ENCODE peak calls at places on chromosomes 6 and 20, in six cellular contexts. K, J, C, Q, H and F are unnamed samples.

GRCh38 chr6:144334150-144334708 is 49.1 kb downstream of the UTRN start:
- ATAC-seq in K (no peak), J (peak; percentile 29), C (peak; percentile 76), Q (no peak), H (peak; percentile 34), F (peak; percentile 32)

GRCh38 chr6:73388433-73388799 is 6.2 kb upstream of the DDX43 start:
- ATAC-seq in K (peak; percentile 74), J (peak; percentile 34), C (peak; percentile 49), Q (peak; percentile 49), H (peak; percentile 16), F (no peak)

GRCh38 chr6:112986270-112986669 is 639.1 kb downstream of the RFPL4B start:
- ATAC-seq in K (no peak), J (no peak), C (no peak), Q (no peak), H (no peak), F (no peak)

GRCh38 chr6:168384045-168385038 is 56.6 kb upstream of the SMOC2 start:
- ATAC-seq in K (no peak), J (peak; percentile 71), C (no peak), Q (no peak), H (no peak), F (no peak)

GRCh38 chr6:140285471-140285870 is 911.0 kb upstream of the CITED2 start:
- ATAC-seq in K (no peak), J (no peak), C (no peak), Q (no peak), H (no peak), F (no peak)

GRCh38 chr20:36720510-36720909 is 25.4 kb downstream of the NDRG3 start:
- ATAC-seq in K (no peak), J (no peak), C (no peak), Q (no peak), H (no peak), F (no peak)

GRCh38 chr6:116764961-116765841 is at the start of gene FAM162B:
- ATAC-seq in K (peak; percentile 68), J (peak; percentile 76), C (no peak), Q (peak; percentile 94), H (no peak), F (peak; percentile 67)

GRCh38 chr20:47620808-47621805 is 119.4 kb downstream of the NCOA3 start:
- ATAC-seq in K (peak; percentile 39), J (no peak), C (peak; percentile 79), Q (peak; percentile 33), H (peak; percentile 73), F (no peak)

GRCh38 chr6:47160702-47161101 is 118.6 kb upstream of the ADGRF1 start:
- ATAC-seq in K (no peak), J (peak; percentile 30), C (no peak), Q (no peak), H (no peak), F (no peak)

GRCh38 chr6:154974485-154975149 is 20.5 kb upstream of the TIAM2 start:
- ATAC-seq in K (no peak), J (no peak), C (no peak), Q (no peak), H (no peak), F (no peak)

GRCh38 chr20:15111654-15112053 is 774.2 kb upstream of the FLRT3 start:
- ATAC-seq in K (no peak), J (no peak), C (no peak), Q (no peak), H (no peak), F (no peak)

GRCh38 chr6:31386099-31386498 is 17.3 kb upstream of the MICA start:
- ATAC-seq in K (no peak), J (no peak), C (no peak), Q (no peak), H (no peak), F (no peak)

GRCh38 chr6:135147637-135148592 is 33.2 kb upstream of the MYB start:
- ATAC-seq in K (no peak), J (no peak), C (no peak), Q (no peak), H (peak; percentile 75), F (no peak)

GRCh38 chr20:50023116-50023802 is 40.5 kb downstream of the SNAI1 start:
- ATAC-seq in K (no peak), J (no peak), C (peak; percentile 90), Q (no peak), H (no peak), F (no peak)

GRCh38 chr6:37491161-37491829 is 8.4 kb downstream of the CCDC167 start:
- ATAC-seq in K (no peak), J (no peak), C (peak; percentile 29), Q (no peak), H (no peak), F (no peak)

GRCh38 chr6:143721642-143722041 is 43.9 kb downstream of the PHACTR2 start:
- ATAC-seq in K (no peak), J (no peak), C (no peak), Q (no peak), H (no peak), F (no peak)

GRCh38 chr20:31934968-31935764 is 16.7 kb downstream of the PDRG1 start:
- ATAC-seq in K (no peak), J (peak; percentile 26), C (peak; percentile 32), Q (peak; percentile 85), H (peak; percentile 67), F (no peak)

GRCh38 chr6:135176464-135176863 is 4.6 kb upstream of the MYB start:
- ATAC-seq in K (no peak), J (peak; percentile 49), C (no peak), Q (no peak), H (no peak), F (no peak)

DNA sequence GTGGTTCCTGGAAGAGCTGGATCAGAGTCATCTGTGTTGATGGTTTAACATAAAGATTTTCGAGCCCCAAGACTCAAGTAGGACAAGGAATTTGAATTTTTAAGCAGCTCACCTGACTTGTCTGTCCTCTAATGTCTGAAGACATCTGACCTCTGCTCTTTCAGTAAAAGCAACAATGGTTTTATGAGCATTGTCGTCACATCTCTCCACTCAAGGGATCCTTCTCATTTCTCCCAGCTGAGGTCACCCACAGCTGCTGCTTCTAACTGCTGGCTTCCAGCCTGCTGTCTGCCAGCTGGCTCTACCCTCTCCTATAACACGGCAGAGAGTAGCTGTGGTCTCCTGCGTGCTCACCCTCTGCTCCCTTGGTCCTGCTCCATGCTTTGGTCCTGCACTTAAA is 24.7 kb upstream of the HDAC2 start:
- ATAC-seq in K (peak; percentile 92), J (peak; percentile 85), C (peak; percentile 47), Q (peak; percentile 83), H (no peak), F (peak; percentile 83)
- TF ChIP-seq EP300 in K (no peak), J (no peak), C (no peak), Q (no peak), H (no peak), F (no peak)

DNA sequence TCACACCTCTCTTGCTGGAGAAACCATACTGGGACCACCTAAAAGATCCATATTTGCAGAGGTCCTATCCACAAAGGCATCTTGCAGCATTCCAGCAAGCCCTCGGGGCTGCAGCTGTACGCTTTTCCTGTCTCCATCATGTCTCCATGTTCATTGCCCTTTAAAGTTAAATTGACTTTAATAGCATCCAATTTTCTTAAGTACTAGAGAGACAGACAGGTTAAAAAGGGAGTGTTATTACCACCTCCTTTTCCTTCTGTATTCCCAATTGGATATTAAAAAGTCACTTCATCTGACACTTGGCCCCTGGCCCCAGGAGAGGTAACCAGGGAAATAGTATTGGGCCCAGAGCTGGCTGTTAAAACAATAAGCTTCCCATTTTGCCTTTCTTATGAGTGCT is 178.6 kb downstream of the UNC5CL start:
- ATAC-seq in K (no peak), J (no peak), C (no peak), Q (no peak), H (no peak), F (no peak)
- TF ChIP-seq EP300 in K (no peak), J (no peak), C (no peak), Q (no peak), H (no peak), F (no peak)

DNA sequence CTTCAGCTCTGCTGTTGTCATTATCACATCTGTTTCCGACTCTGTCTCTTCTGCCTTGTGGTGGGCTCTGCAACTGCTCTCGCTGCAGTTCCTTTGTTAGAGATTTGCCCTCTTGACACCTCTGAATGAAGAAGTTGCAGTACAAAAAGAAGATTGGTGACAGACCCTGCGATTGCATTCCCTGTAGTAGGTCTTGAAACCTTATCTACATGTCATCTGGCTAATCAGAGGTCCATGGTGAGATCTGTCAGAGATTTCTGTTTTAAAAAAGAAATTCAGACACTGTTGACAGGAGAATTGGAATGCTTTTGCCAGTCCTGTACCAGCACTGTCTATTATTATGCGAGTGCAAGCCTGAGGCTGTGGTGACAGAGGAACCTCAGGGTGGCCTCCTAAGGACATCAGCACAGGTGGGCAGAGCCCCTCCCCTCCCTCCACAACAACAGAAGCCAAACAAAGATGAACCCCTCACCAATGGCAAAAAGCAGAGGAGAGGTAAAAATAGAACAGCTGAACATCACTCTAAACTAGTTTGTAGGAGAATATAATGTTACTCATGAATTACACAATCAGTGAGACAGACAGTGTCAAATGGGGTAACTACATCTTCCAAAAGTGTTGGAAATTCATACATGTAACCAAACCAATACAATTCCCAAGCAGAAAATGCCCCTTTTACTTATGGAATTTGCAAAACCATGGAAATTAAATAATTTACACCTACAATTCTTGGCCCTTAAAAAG is 63.6 kb upstream of the DEFB112 start:
- ATAC-seq in K (no peak), J (no peak), C (no peak), Q (no peak), H (no peak), F (no peak)
- TF ChIP-seq EP300 in K (no peak), J (no peak), C (no peak), Q (no peak), H (no peak), F (no peak)

DNA sequence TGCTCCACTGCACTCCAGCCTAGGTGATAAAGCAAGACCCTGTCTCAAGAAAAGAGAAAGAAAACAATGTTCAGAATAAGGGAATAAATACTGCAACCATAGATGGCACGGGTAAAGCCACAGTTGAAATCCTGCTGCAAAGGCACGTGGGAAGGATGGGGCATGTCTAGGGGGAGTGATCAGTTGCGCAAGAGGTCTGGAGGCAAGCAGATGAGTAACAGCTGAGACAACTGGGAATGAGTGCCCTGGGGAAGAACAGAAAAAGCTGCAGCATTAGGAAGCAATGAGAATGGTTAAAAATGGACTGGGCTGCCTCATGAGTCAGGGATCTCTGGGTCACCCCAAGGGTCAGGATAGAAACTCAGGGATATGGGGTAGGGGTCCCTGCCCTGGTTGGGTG is 96.3 kb downstream of the GMPR start:
- ATAC-seq in K (peak; percentile 60), J (peak; percentile 61), C (no peak), Q (no peak), H (no peak), F (peak; percentile 68)
- TF ChIP-seq EP300 in K (no peak), J (no peak), C (no peak), Q (no peak), H (no peak), F (no peak)